ENCODE peak calls at places on chromosomes 5 and 9, in nine cellular contexts. X is kidney epithelial cell, J is astrocyte of the spinal cord, N is NCI-H774, O is endodermal cell, S is NCI-H1930, G is GM13976, R is GF-D8, Q is epithelial cell of esophagus. P is an unnamed sample.
A peak's percentile ranks its signal among the peaks of the same experiment; 100 is the strongest.

GRCh38 chr9:1238407-1238806 is 188.2 kb downstream of the DMRT2 start:
- DNase-seq in X (no peak), J (no peak), N (no peak), O (no peak), S (no peak), G (no peak), R (no peak), Q (peak; percentile 86), P (no peak)

GRCh38 chr9:121156263-121156731 is 45.4 kb downstream of the RAB14 start:
- DNase-seq in X (peak; percentile 29), J (peak; percentile 83), N (no peak), O (no peak), S (no peak), G (peak; percentile 74), R (no peak), Q (peak; percentile 92), P (peak; percentile 67)

GRCh38 chr5:157470616-157471015 is 10.6 kb downstream of the NIPAL4 start:
- DNase-seq in X (no peak), J (no peak), N (no peak), O (no peak), S (no peak), G (no peak), R (no peak), Q (no peak), P (no peak)

GRCh38 chr5:63398346-63398745 is 563.9 kb downstream of the HTR1A start:
- DNase-seq in X (peak; percentile 34), J (no peak), N (no peak), O (peak; percentile 81), S (no peak), G (no peak), R (no peak), Q (peak; percentile 77), P (no peak)

GRCh38 chr5:38119836-38120235 is 138.5 kb upstream of the EGFLAM start:
- DNase-seq in X (no peak), J (no peak), N (no peak), O (no peak), S (no peak), G (no peak), R (no peak), Q (no peak), P (no peak)

GRCh38 chr5:37835400-37835973 is 4.4 kb downstream of the GDNF start:
- DNase-seq in X (no peak), J (no peak), N (no peak), O (no peak), S (no peak), G (no peak), R (no peak), Q (no peak), P (no peak)

GRCh38 chr9:128607642-128608350 is 48.9 kb downstream of the DYNC2I2 start:
- DNase-seq in X (no peak), J (peak; percentile 63), N (no peak), O (no peak), S (no peak), G (no peak), R (no peak), Q (peak; percentile 32), P (no peak)

GRCh38 chr9:87063883-87064282 is 116.6 kb upstream of the GAS1 start:
- DNase-seq in X (no peak), J (no peak), N (no peak), O (no peak), S (no peak), G (no peak), R (no peak), Q (peak; percentile 19), P (no peak)

GRCh38 chr5:99034336-99034735 is 105.5 kb upstream of the CHD1 start:
- DNase-seq in X (no peak), J (peak; percentile 35), N (no peak), O (no peak), S (no peak), G (no peak), R (no peak), Q (no peak), P (no peak)

GRCh38 chr5:10452768-10453331 is 11.2 kb downstream of the ROPN1L start:
- DNase-seq in X (peak; percentile 58), J (peak; percentile 87), N (peak; percentile 47), O (peak; percentile 82), S (peak; percentile 59), G (peak; percentile 84), R (peak; percentile 50), Q (peak; percentile 88), P (peak; percentile 29)

GRCh38 chr9:88373018-88373417 is 15.2 kb upstream of the SPIN1 start:
- DNase-seq in X (no peak), J (no peak), N (no peak), O (no peak), S (no peak), G (no peak), R (no peak), Q (no peak), P (no peak)

GRCh38 chr9:2066312-2067273 is 51.4 kb downstream of the SMARCA2 start:
- DNase-seq in X (no peak), J (peak; percentile 51), N (no peak), O (peak; percentile 55), S (no peak), G (peak; percentile 17), R (no peak), Q (peak; percentile 52), P (no peak)

GRCh38 chr9:99389087-99390033 is 167.3 kb downstream of the SEC61B start:
- DNase-seq in X (no peak), J (no peak), N (no peak), O (no peak), S (no peak), G (no peak), R (no peak), Q (peak; percentile 92), P (no peak)

GRCh38 chr9:98962861-98963260 is 19.2 kb downstream of the COL15A1 start:
- DNase-seq in X (no peak), J (no peak), N (no peak), O (peak; percentile 75), S (no peak), G (no peak), R (no peak), Q (no peak), P (no peak)

GRCh38 chr5:139389701-139390638 is at the start of gene MZB1:
- DNase-seq in X (no peak), J (no peak), N (no peak), O (peak; percentile 47), S (no peak), G (peak; percentile 93), R (peak; percentile 72), Q (no peak), P (no peak)

GRCh38 chr5:39755986-39756385 is 331.2 kb upstream of the DAB2 start:
- DNase-seq in X (peak; percentile 69), J (peak; percentile 96), N (no peak), O (no peak), S (no peak), G (no peak), R (no peak), Q (peak; percentile 83), P (no peak)

GRCh38 chr9:15021146-15021545 is 110.9 kb upstream of the FREM1 start:
- DNase-seq in X (no peak), J (no peak), N (no peak), O (no peak), S (no peak), G (no peak), R (no peak), Q (no peak), P (no peak)

GRCh38 chr5:1037671-1038416 is 29.2 kb downstream of the NKD2 start:
- DNase-seq in X (no peak), J (no peak), N (no peak), O (no peak), S (no peak), G (no peak), R (no peak), Q (no peak), P (no peak)

GRCh38 chr9:84436386-84437114 is 96.0 kb upstream of the SLC28A3 start:
- DNase-seq in X (no peak), J (no peak), N (no peak), O (no peak), S (no peak), G (no peak), R (no peak), Q (no peak), P (no peak)

GRCh38 chr5:96433066-96433447 is at the start of gene PCSK1:
- DNase-seq in X (no peak), J (no peak), N (peak; percentile 92), O (peak; percentile 69), S (peak; percentile 28), G (no peak), R (no peak), Q (no peak), P (no peak)

GRCh38 chr5:171433352-171433698 is 13.9 kb downstream of the FGF18 start:
- DNase-seq in X (no peak), J (no peak), N (no peak), O (no peak), S (no peak), G (no peak), R (no peak), Q (no peak), P (no peak)